ENCODE peak calls at places on chromosomes 13 and 19, in eight cellular contexts. X, T, I, O, B, S, P and Y are unnamed samples.

GRCh38 chr13:35804901-35805300 is 326.3 kb downstream of the DCLK1 start:
- ATAC-seq in X (no peak), O (no peak), P (no peak), T (no peak), S (no peak), I (no peak), B (no peak), Y (no peak)

GRCh38 chr13:82688400-82688999 is 1193.8 kb downstream of the SLITRK1 start:
- ATAC-seq in I (no peak), P (no peak), X (peak; percentile 93), S (no peak), B (no peak), T (no peak), O (no peak), Y (no peak)

GRCh38 chr19:4829001-4829712 is 2.4 kb downstream of the TICAM1 start:
- ATAC-seq in I (no peak), B (no peak), O (no peak), S (no peak), P (peak; percentile 73), X (peak; percentile 75), T (no peak), Y (no peak)

GRCh38 chr13:102872531-102872930 is 26.7 kb downstream of the ERCC5 start:
- ATAC-seq in X (no peak), B (no peak), P (no peak), T (no peak), S (no peak), I (no peak), O (no peak), Y (no peak)

GRCh38 chr13:94254737-94255136 is 224.7 kb downstream of the DCT start:
- ATAC-seq in X (no peak), S (no peak), O (no peak), I (no peak), B (no peak), P (no peak), T (no peak), Y (no peak)

GRCh38 chr13:60000986-60001385 is 162.7 kb downstream of the DIAPH3 start:
- ATAC-seq in T (no peak), S (no peak), X (no peak), O (no peak), I (no peak), B (no peak), P (no peak), Y (no peak)

GRCh38 chr19:21474671-21475181 is 30.7 kb upstream of the ZNF429 start:
- ATAC-seq in X (no peak), B (peak; percentile 92), P (no peak), I (no peak), T (peak; percentile 91), O (no peak), S (peak; percentile 100), Y (peak; percentile 94)

GRCh38 chr13:40596484-40596883 is 70.0 kb downstream of the FOXO1 start:
- ATAC-seq in B (no peak), O (no peak), P (no peak), T (no peak), S (no peak), I (no peak), X (no peak), Y (no peak)

GRCh38 chr13:95564091-95564490 is 11.6 kb downstream of the CLDN10 start:
- ATAC-seq in O (no peak), P (peak; percentile 37), S (no peak), B (peak; percentile 35), X (no peak), I (peak; percentile 44), T (no peak), Y (no peak)

DNA sequence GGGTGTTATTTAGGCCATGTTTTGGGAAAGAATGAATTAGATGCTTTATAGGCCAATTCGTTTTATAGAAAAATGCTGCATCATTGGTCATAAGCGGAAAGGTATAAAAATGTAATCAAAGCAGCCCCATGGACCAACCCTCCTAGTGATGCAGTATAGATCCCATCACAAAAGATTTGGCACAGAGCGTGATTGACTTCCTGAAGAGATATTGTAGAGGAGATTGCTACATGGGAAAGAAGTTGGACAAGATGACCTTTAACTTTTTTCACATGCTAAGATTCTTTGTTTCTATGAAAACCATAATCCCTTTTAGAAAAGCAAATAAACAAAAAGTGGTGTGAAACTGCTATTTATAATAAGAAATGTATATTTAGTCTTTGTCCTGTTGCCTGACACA is 136.5 kb upstream of the FNDC3A start:
- ATAC-seq in O (no peak), S (no peak), X (no peak), P (no peak), T (no peak), I (no peak), B (no peak), Y (no peak)
- TF ChIP-seq POLR2AphosphoS5 in O (no peak), S (no peak), X (no peak), P (no peak), T (no peak), I (no peak), B (no peak), Y (no peak)

GRCh38 chr19:10898633-10899032 is 27.3 kb downstream of the CARM1 start:
- ATAC-seq in X (no peak), S (peak; percentile 43), I (no peak), B (peak; percentile 8), P (no peak), O (peak; percentile 22), T (no peak), Y (no peak)

GRCh38 chr19:10894911-10895213 is 23.5 kb downstream of the CARM1 start:
- ATAC-seq in O (no peak), T (no peak), P (no peak), B (no peak), I (no peak), X (no peak), S (no peak), Y (no peak)

GRCh38 chr19:10895920-10896319 is 24.6 kb downstream of the CARM1 start:
- ATAC-seq in T (no peak), P (peak; percentile 47), O (peak; percentile 50), I (peak; percentile 33), S (no peak), X (no peak), B (peak; percentile 52), Y (no peak)

GRCh38 chr19:10895363-10895762 is 24.0 kb downstream of the CARM1 start:
- ATAC-seq in X (no peak), S (no peak), I (no peak), T (no peak), O (no peak), B (no peak), P (no peak), Y (no peak)

DNA sequence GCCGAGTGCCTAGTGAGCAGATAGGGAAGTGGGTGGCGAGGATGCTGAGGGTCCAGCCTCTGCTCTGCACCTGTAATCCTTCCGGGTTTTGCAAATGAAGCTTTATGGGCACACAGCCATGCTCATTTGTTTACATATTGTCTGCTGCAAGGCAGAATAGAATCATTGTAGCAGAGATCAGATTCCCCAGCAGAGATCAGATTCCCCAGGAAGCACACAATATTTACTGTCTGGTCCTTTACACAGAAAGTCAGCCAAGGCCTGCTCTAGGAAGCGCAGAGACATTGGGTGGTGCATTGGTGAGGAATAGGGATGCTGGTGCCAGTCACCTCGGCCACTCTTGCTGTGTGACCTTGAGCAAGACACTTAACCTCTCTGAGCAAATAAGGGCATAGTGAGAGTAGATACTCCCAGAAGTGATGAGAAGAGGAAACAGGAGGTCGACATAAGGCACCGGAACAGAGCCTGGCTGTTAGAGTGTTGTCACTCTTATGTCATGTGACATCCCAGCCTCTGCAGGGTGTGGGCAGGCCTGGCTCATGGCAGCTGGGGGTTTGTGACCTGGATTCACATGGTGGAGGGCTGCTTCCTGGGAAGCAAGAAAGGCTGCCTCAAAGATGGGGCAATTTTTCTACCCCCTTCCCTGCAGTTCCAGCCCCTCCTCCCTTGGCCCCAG is 25.6 kb downstream of the CARM1 start:
- ATAC-seq in B (no peak), O (no peak), S (no peak), I (no peak), T (no peak), X (no peak), P (no peak), Y (no peak)
- TF ChIP-seq POLR2AphosphoS5 in B (no peak), O (no peak), S (no peak), I (no peak), T (no peak), X (no peak), P (no peak), Y (no peak)

GRCh38 chr19:30852168-30852567 is 480.0 kb downstream of the ZNF536 start:
- ATAC-seq in B (no peak), P (no peak), X (no peak), T (no peak), O (no peak), S (no peak), I (no peak), Y (no peak)

GRCh38 chr19:30853036-30853435 is 480.9 kb downstream of the ZNF536 start:
- ATAC-seq in I (no peak), P (no peak), X (no peak), O (no peak), B (no peak), S (no peak), T (no peak), Y (no peak)

GRCh38 chr19:30846102-30846501 is 473.9 kb downstream of the ZNF536 start:
- ATAC-seq in T (no peak), S (no peak), B (no peak), P (no peak), I (no peak), O (no peak), X (no peak), Y (no peak)

GRCh38 chr19:30851646-30852045 is 479.5 kb downstream of the ZNF536 start:
- ATAC-seq in O (no peak), I (no peak), B (no peak), T (no peak), P (no peak), S (no peak), X (no peak), Y (no peak)

GRCh38 chr19:30848626-30849322 is 476.6 kb downstream of the ZNF536 start:
- ATAC-seq in X (no peak), O (no peak), P (no peak), I (no peak), T (no peak), B (no peak), S (no peak), Y (no peak)
- TF ChIP-seq POLR2AphosphoS5 in X (no peak), O (no peak), P (no peak), I (no peak), T (no peak), B (no peak), S (no peak), Y (peak; percentile 10)

DNA sequence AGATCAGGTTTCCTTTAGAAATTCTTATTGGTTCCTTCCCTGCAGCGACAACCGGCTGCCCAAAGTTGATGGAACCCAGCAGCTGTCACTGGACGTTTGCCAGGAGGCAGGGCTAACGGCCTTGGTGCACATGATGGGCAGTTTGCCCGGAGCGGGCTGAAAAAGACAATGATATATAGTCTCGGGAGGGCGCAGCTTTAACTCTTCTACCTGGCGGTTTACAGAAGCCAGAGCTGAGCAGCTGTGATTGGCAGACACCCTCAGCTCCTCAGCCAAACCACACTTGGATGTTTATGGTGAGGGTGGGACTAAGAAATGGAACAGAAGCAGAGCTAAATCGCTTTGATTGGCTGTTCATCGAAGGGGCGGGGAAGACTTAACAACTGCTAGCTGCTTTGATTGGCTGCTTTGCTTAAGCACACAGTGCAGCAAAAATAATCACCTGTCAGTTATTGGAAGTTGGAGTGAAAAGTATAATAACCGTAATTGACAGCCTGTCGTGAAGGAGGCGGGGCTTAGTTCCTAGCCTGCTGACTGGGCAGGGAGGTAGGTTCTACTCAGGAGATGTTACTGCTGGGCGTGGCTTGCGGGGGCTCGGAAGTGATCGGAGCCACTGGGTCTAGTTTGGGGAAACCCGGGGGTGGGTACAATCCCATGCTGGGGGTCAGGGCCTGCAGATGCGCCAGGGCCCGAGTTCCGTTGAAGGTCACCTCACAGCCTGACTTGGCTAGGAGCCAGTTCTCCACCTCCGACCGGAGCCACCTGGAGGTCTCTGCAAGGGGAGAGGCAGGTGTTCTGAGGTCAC is 7.5 kb downstream of the EMP3 start:
- ATAC-seq in T (peak; percentile 94), P (peak; percentile 93), B (peak; percentile 62), O (peak; percentile 85), X (peak; percentile 79), I (peak; percentile 79), S (peak; percentile 86), Y (peak; percentile 82)
- TF ChIP-seq POLR2AphosphoS5 in T (peak; percentile 71), P (peak; percentile 16), B (peak; percentile 63), O (no peak), X (peak; percentile 75), I (peak; percentile 54), S (no peak), Y (peak; percentile 97)